ENCODE peak calls at places on chromosomes 13 and 19, in six cellular contexts. M is heart right ventricle, S is IMR-90, Y is body of pancreas, R is keratinocyte, E is tibial nerve. C is an unnamed sample.

GRCh38 chr13:35818577-35819165 is 312.5 kb downstream of the DCLK1 start:
- DNase-seq in M (no peak), S (peak; percentile 60), Y (no peak), R (no peak), E (no peak), C (peak; percentile 4)

GRCh38 chr13:51867062-51867461 is 5.3 kb downstream of the CCDC70 start:
- DNase-seq in M (no peak), S (no peak), Y (no peak), R (no peak), E (no peak), C (no peak)

GRCh38 chr13:41919741-41920487 is 41.0 kb downstream of the VWA8 start:
- DNase-seq in M (no peak), S (no peak), Y (no peak), R (no peak), E (no peak), C (no peak)

GRCh38 chr19:45922281-45922680 is 7.7 kb upstream of the NANOS2 start:
- DNase-seq in M (no peak), S (no peak), Y (no peak), R (no peak), E (no peak), C (no peak)

GRCh38 chr19:29837448-29837961 is 25.7 kb downstream of the CCNE1 start:
- DNase-seq in M (no peak), S (no peak), Y (no peak), R (no peak), E (no peak), C (no peak)

GRCh38 chr13:49042476-49042875 is 66.8 kb downstream of the FNDC3A start:
- DNase-seq in M (no peak), S (peak; percentile 58), Y (no peak), R (no peak), E (no peak), C (no peak)

GRCh38 chr13:48265217-48265815 is 32.3 kb downstream of the ITM2B start:
- DNase-seq in M (no peak), S (no peak), Y (no peak), R (no peak), E (no peak), C (no peak)

GRCh38 chr19:6076675-6077463 is 33.4 kb downstream of the RFX2 start:
- DNase-seq in M (no peak), S (peak; percentile 91), Y (no peak), R (no peak), E (no peak), C (no peak)

GRCh38 chr13:106151056-106151699 is 384.3 kb downstream of the EFNB2 start:
- DNase-seq in M (no peak), S (peak; percentile 84), Y (no peak), R (peak; percentile 97), E (no peak), C (peak; percentile 97)

GRCh38 chr13:39414339-39414738 is 188.7 kb downstream of the LHFPL6 start:
- DNase-seq in M (no peak), S (no peak), Y (no peak), R (no peak), E (no peak), C (no peak)

GRCh38 chr19:34497112-34497805 is 15.7 kb downstream of the WTIP start:
- DNase-seq in M (no peak), S (no peak), Y (no peak), R (no peak), E (no peak), C (no peak)
- H3K36me3 ChIP-seq in M (no peaks in the 10 kb centered on the region), S (peaks cover 54% of the 10 kb centered on the region), Y (no peaks in the 10 kb centered on the region), R (peaks cover 8% of the 10 kb centered on the region), E (peaks cover 81% of the 10 kb centered on the region), C (no peaks in the 10 kb centered on the region)

GRCh38 chr19:10033614-10034013 is 20.3 kb downstream of the RDH8 start:
- DNase-seq in M (no peak), S (no peak), Y (no peak), R (no peak), E (no peak), C (no peak)

GRCh38 chr19:10037809-10038208 is 24.5 kb downstream of the RDH8 start:
- DNase-seq in M (no peak), S (no peak), Y (peak; percentile 42), R (no peak), E (no peak), C (no peak)

GRCh38 chr19:10036601-10037071 is 23.4 kb downstream of the RDH8 start:
- DNase-seq in M (no peak), S (no peak), Y (peak; percentile 87), R (no peak), E (no peak), C (no peak)

GRCh38 chr19:10037367-10037766 is 24.1 kb downstream of the RDH8 start:
- DNase-seq in M (no peak), S (no peak), Y (no peak), R (no peak), E (no peak), C (no peak)
- H3K27me3 ChIP-seq in M (peaks cover 33% of the 10 kb centered on the region), S (peaks cover 42% of the 10 kb centered on the region), Y (no peaks in the 10 kb centered on the region), R (peaks cover 11% of the 10 kb centered on the region), E (peaks cover 29% of the 10 kb centered on the region), C (peaks cover 5% of the 10 kb centered on the region)

DNA sequence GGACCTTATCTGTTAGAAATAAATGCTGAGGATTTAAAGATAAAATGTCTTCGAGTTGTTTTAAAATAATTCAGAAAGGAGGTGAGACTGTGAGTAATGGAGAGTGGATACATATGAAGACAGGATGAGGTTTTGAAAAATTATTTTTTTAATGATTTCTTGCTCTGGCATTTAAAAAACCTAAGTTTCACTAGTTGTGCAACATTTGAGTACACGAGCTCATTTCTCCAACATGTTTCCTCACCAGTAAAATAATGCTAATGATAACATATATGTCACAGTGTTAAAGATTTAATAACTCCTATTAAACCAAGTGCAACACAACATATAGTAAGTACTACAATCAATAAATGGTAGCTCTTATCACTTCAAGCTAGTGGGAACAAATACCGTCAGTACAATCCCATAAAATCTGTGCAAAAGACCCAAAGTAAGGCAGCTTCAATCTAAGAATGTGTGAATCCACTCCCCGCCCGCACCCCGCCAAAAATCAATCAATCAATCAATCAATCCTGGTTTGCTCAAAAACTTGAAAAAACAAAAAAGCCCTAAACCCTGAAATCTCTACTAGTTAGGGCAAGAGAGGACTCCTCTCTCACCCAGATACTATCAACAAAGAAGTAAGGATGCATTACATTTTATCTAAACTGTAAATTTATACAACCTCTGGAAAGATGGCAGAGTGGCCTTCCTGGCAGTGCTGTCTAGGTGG is 1.3 kb downstream of the ALG5 start:
- DNase-seq in M (no peak), S (peak; percentile 23), Y (no peak), R (no peak), E (no peak), C (no peak)
- H3K4me3 ChIP-seq in M (peak overlapping the region; percentile 91), S (peak overlapping the region; percentile 71), Y (peak overlapping the region; percentile 78), R (peak overlapping the region; percentile 91), E (peak overlapping the region; percentile 92), C (peak overlapping the region; percentile 96)

GRCh38 chr13:24063281-24063851 is 97.2 kb upstream of the SPATA13 start:
- DNase-seq in M (peak; percentile 77), S (no peak), Y (no peak), R (no peak), E (no peak), C (no peak)
- H3K36me3 ChIP-seq in M (no peaks in the 10 kb centered on the region), S (no peaks in the 10 kb centered on the region), Y (no peaks in the 10 kb centered on the region), R (no peaks in the 10 kb centered on the region), E (no peaks in the 10 kb centered on the region), C (no peaks in the 10 kb centered on the region)

DNA sequence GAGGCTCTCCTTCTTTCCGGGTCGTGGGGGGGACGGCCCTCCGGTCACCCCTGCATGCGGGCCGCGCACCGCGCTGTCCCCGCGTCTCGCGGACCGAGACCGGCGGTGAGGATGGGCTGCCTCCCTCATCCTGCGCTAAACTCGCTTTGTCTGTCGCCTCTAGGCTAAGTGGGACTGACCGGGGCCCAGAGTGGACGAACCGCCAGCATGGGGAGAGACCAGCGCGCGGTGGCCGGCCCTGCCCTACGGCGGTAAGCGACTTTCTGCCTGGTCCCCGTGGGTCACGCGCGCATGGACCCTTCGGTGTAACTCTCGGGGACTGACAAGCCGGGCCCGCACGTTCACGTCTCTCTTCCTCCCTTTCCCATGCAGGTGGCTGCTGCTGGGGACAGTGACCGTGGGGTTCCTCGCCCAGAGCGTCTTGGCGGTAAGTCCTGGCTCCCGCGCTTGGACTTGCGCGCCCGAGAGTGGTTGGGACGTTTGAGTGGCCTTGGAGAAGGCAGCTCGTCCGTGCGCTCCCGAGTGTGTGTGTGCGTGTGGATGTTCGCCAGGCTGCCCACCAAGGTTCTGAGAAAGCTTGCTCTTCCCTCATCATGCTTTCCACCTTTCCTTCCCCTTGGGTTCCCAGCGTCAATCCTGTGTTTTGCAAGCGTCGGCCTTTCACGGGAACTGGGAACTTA is 753 bp downstream of the COL4A2 start:
- DNase-seq in M (no peak), S (peak; percentile 59), Y (no peak), R (no peak), E (no peak), C (no peak)
- H3K27me3 ChIP-seq in M (no peaks in the 10 kb centered on the region), S (no peaks in the 10 kb centered on the region), Y (peaks cover 6% of the 10 kb centered on the region), R (no peaks in the 10 kb centered on the region), E (no peaks in the 10 kb centered on the region), C (no peaks in the 10 kb centered on the region)

DNA sequence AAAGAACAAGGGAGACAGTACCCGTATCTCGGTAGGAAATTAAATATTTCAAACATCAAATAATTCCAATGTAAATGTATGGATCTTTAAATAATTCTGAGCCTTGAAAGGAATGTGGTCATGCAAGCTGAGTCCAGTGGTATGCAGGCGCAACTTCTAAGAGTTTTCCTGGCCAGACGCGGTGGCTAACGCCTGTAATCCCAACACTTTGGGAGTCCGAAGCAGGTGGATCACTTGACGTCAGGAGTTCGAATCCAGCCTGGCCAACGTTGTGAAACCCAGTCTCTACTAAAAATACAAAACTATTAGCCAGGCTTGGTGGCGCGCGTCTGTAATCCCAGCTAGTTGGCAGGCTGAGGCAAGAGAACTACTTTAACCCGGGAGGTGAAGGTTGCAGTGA is 1.1 kb upstream of the ZNF845 start:
- DNase-seq in M (no peak), S (no peak), Y (no peak), R (no peak), E (no peak), C (no peak)
- H3K4me3 ChIP-seq in M (peak overlapping the region; percentile 81), S (no peak overlapping the region), Y (no peak overlapping the region), R (no peak overlapping the region), E (peak overlapping the region; percentile 79), C (no peak overlapping the region)

DNA sequence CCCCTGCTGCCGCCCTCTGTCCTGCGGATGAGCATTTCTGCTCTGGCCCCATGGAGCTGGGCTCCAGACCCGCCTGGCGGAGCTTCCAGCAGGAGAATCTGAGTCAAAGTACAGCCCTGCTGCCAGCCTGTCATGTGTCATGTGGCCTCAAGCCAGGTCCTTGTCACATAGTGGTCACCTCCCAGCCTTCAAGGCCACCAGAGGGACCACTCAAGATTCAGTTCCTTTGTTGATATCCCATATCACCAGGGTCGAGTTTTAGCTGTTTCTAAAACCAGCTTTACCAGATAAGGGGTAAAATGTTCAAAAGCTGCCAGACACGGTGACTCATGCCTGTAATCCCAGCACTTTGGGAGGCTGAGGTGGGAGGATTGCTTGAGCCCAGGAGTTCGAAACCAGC is 13.4 kb downstream of the THOP1 start:
- DNase-seq in M (peak; percentile 79), S (peak; percentile 7), Y (peak; percentile 58), R (no peak), E (no peak), C (no peak)
- H3K36me3 ChIP-seq in M (no peaks in the 10 kb centered on the region), S (peaks cover 48% of the 10 kb centered on the region), Y (no peaks in the 10 kb centered on the region), R (peaks cover 56% of the 10 kb centered on the region), E (peaks cover 98% of the 10 kb centered on the region), C (no peaks in the 10 kb centered on the region)

DNA sequence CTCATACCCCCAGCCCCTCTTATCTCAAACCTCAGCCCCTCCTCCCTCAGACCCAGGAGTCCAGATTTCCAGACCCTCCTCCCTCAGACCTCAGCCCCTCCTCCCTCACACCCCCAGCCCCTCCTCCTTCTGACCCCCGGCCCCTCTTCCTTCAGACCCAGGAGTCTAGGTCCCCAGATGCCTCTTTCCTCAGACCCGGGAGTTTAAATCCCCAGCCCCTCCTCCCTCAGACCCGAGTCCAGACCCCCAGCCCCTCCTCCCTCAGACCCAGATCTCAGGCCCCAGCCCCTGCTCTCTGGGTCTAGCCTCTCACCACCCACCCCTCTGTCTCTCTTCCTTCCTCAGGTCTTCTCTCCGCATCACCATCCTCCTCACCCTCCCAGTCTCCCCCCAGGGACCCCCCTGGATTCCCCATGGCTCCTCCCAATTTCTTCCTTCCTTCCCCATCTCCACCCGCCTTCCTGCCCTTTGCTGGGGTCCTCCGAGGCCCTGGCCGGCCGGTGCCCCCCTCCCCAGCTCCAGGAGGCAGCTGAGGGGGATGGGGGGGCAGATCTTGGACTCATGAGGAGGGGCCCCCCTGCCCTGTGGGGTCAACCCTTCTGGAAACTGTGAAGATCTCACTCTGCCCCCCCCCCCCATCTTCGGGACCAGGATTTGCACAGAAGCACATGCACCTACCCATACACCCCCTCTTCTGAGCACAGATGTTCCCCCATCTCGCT is 10.7 kb downstream of the BCL3 start:
- DNase-seq in M (no peak), S (no peak), Y (no peak), R (no peak), E (no peak), C (no peak)
- H3K27me3 ChIP-seq in M (no peaks in the 10 kb centered on the region), S (no peaks in the 10 kb centered on the region), Y (no peaks in the 10 kb centered on the region), R (no peaks in the 10 kb centered on the region), E (no peaks in the 10 kb centered on the region), C (no peaks in the 10 kb centered on the region)